ENCODE peak calls at places on chromosomes 1 and 21, in six cellular contexts. X is endothelial cell; K is stimulated activated CD4-positive, alpha-beta T cell treated with anti-CD3 and anti-CD28 coated beads, Interleukin-12 subunit alpha, Interleukin-12 subunit beta, amount 100 ng/mL, for 4 hours; V is GM12865; G is mucosa of descending colon; A is activated naive CD4-positive, alpha-beta T cell. H is an unnamed sample.

GRCh38 chr1:27403065-27403726 is 10.8 kb downstream of the GPR3 start:
- DNase-seq in G (peak), K (no peak), V (no peak), A (no peak), X (no peak), H (peak)

GRCh38 chr1:218743861-218744505 is 398.8 kb downstream of the TGFB2 start:
- DNase-seq in X (no peak), A (no peak), K (no peak), V (peak), G (no peak), H (no peak)

GRCh38 chr1:201475121-201475520 is 6.1 kb upstream of the PHLDA3 start:
- DNase-seq in K (no peak), V (no peak), X (no peak), G (no peak), A (no peak), H (no peak)

GRCh38 chr1:94271373-94271772 is 34.0 kb upstream of the ARHGAP29 start:
- DNase-seq in A (no peak), G (no peak), V (no peak), X (no peak), K (no peak), H (no peak)

GRCh38 chr1:58619286-58620054 is 42.4 kb upstream of the TACSTD2 start:
- DNase-seq in K (no peak), G (no peak), A (no peak), X (no peak), V (no peak), H (no peak)

GRCh38 chr1:20184481-20184900 is 1.4 kb upstream of the UBXN10 start:
- DNase-seq in G (no peak), K (no peak), X (no peak), A (no peak), V (no peak), H (no peak)

GRCh38 chr1:222021124-222021523 is 279.2 kb upstream of the DUSP10 start:
- DNase-seq in G (no peak), K (no peak), A (no peak), X (no peak), V (no peak), H (no peak)

GRCh38 chr1:199774433-199775089 is 252.9 kb upstream of the NR5A2 start:
- DNase-seq in K (no peak), A (no peak), G (no peak), V (no peak), X (no peak), H (no peak)

GRCh38 chr21:38386967-38387366 is 111.3 kb downstream of the ERG start:
- DNase-seq in K (no peak), X (no peak), A (no peak), V (no peak), G (no peak), H (no peak)

GRCh38 chr1:110779617-110780016 is 93.3 kb upstream of the CD53 start:
- DNase-seq in X (no peak), K (no peak), G (no peak), A (no peak), V (no peak), H (no peak)

GRCh38 chr1:70963374-70963773 is 84.2 kb downstream of the PTGER3 start:
- DNase-seq in V (peak), G (no peak), A (no peak), K (no peak), X (no peak), H (no peak)

GRCh38 chr1:180482425-180483275 is 19.7 kb downstream of the ACBD6 start:
- DNase-seq in X (peak), V (peak), A (no peak), G (no peak), K (no peak), H (no peak)

GRCh38 chr1:188386666-188387065 is 1557.9 kb downstream of the PLA2G4A start:
- DNase-seq in A (no peak), X (no peak), K (no peak), V (no peak), G (no peak), H (no peak)

GRCh38 chr1:44368471-44369151 is 13.6 kb upstream of the ERI3 start:
- DNase-seq in X (no peak), K (no peak), G (no peak), V (no peak), A (no peak), H (no peak)

GRCh38 chr1:84502892-84503291 is 3.3 kb upstream of the SPATA1 start:
- DNase-seq in A (no peak), K (no peak), V (no peak), G (no peak), X (no peak), H (no peak)

GRCh38 chr1:3022976-3023375 is 1.7 kb downstream of the ACTRT2 start:
- DNase-seq in A (no peak), V (no peak), X (no peak), K (no peak), G (peak), H (peak)

GRCh38 chr1:31647106-31647505 is 2.4 kb upstream of the PEF1 start:
- DNase-seq in G (no peak), K (no peak), X (no peak), A (no peak), V (no peak), H (no peak)

GRCh38 chr21:15222711-15223110 is 157.9 kb upstream of the NRIP1 start:
- DNase-seq in K (no peak), G (no peak), V (peak), A (no peak), X (no peak), H (no peak)

GRCh38 chr1:45038240-45038639 is 26.2 kb downstream of the UROD start:
- DNase-seq in K (no peak), V (no peak), G (no peak), X (no peak), A (no peak), H (no peak)

GRCh38 chr1:201933840-201934430 is 12.4 kb downstream of the LMOD1 start:
- DNase-seq in K (no peak), A (no peak), V (no peak), G (no peak), X (no peak), H (no peak)

GRCh38 chr1:111176678-111177077 is 23.8 kb downstream of the DENND2D start:
- DNase-seq in A (no peak), X (no peak), K (no peak), G (no peak), V (no peak), H (no peak)

GRCh38 chr1:225182701-225183100 is 245.1 kb downstream of the LBR start:
- DNase-seq in X (no peak), V (no peak), G (no peak), K (no peak), A (no peak), H (no peak)